ENCODE peak calls at places on chromosome 5, in five cellular contexts. V is H9, O is mesendoderm, Y is PC-3, J is endothelial cell of umbilical vein. D is an unnamed sample.

GRCh38 chr5:151597749-151598148 is 6.6 kb upstream of the FAT2 start:
- DNase-seq in O (peak), J (no peak), Y (no peak), V (no peak), D (peak)

GRCh38 chr5:139399501-139400121 is 4.3 kb downstream of the SPATA24 start:
- DNase-seq in J (no peak), V (no peak), O (no peak), Y (no peak), D (no peak)

GRCh38 chr5:84274585-84275468 is 109.9 kb downstream of the EDIL3 start:
- DNase-seq in O (peak), V (no peak), J (peak), Y (peak), D (peak)

GRCh38 chr5:38843665-38844064 is 2.1 kb upstream of the OSMR start:
- DNase-seq in J (no peak), V (no peak), O (no peak), Y (no peak), D (no peak)

GRCh38 chr5:174837919-174838902 is 113.8 kb downstream of the MSX2 start:
- DNase-seq in J (no peak), O (peak), Y (peak), V (peak), D (peak)

GRCh38 chr5:89255845-89256463 is 373.0 kb upstream of the MEF2C start:
- DNase-seq in J (peak), O (peak), Y (peak), V (no peak), D (no peak)

GRCh38 chr5:120529386-120529785 is 65.3 kb downstream of the PRR16 start:
- DNase-seq in V (no peak), J (no peak), Y (no peak), O (no peak), D (no peak)

GRCh38 chr5:89728750-89729149 is 680.8 kb downstream of the CETN3 start:
- DNase-seq in J (no peak), O (no peak), V (no peak), Y (no peak), D (no peak)

GRCh38 chr5:9507974-9508373 is 37.9 kb downstream of the SEMA5A start:
- DNase-seq in V (no peak), J (no peak), Y (no peak), O (no peak), D (no peak)

GRCh38 chr5:109691248-109691574 is 1.5 kb downstream of the MAN2A1 start:
- DNase-seq in J (no peak), V (no peak), O (no peak), Y (no peak), D (no peak)

GRCh38 chr5:169874626-169875025 is 105.7 kb downstream of the INSYN2B start:
- DNase-seq in O (peak), Y (no peak), V (no peak), J (no peak), D (no peak)

GRCh38 chr5:79561525-79561893 is 47.6 kb upstream of the HOMER1 start:
- DNase-seq in O (no peak), V (no peak), Y (no peak), J (no peak), D (no peak)

GRCh38 chr5:79834420-79835219 is 145.0 kb downstream of the CMYA5 start:
- DNase-seq in O (no peak), J (no peak), V (no peak), Y (no peak), D (peak)

GRCh38 chr5:132059043-132059695 is 1.3 kb upstream of the IL3 start:
- DNase-seq in O (no peak), Y (no peak), V (peak), J (no peak), D (no peak)

GRCh38 chr5:2066373-2066772 is 183.6 kb upstream of the IRX4 start:
- DNase-seq in Y (no peak), J (no peak), O (no peak), V (no peak), D (no peak)

GRCh38 chr5:154162475-154163217 is 27.9 kb upstream of the GALNT10 start:
- DNase-seq in O (no peak), J (no peak), V (no peak), Y (no peak), D (peak)

GRCh38 chr5:127096328-127096993 is 23.2 kb upstream of the C5orf63 start:
- DNase-seq in J (no peak), V (no peak), Y (no peak), O (no peak), D (peak)

GRCh38 chr5:98796197-98796972 is 22.9 kb downstream of the RGMB start:
- DNase-seq in Y (peak), V (peak), O (peak), J (peak), D (peak)

GRCh38 chr5:138967806-138968448 is 92.8 kb upstream of the LRRTM2 start:
- DNase-seq in Y (no peak), J (no peak), V (no peak), O (no peak), D (no peak)

GRCh38 chr5:102811962-102812361 is 56.9 kb downstream of the PAM start:
- DNase-seq in J (peak), V (no peak), O (no peak), Y (peak), D (no peak)

GRCh38 chr5:72138943-72139467 is 31.7 kb downstream of the MAP1B start:
- DNase-seq in Y (peak), O (no peak), J (no peak), V (no peak), D (no peak)

GRCh38 chr5:17001418-17001817 is 65.3 kb upstream of the MYO10 start:
- DNase-seq in J (peak), O (no peak), Y (peak), V (no peak), D (no peak)

GRCh38 chr5:95284512-95285405 is at the start of gene MCTP1:
- DNase-seq in V (peak), J (peak), Y (peak), O (peak), D (peak)

GRCh38 chr5:170132642-170133448 is 27.1 kb downstream of the FOXI1 start:
- DNase-seq in J (peak), Y (peak), O (no peak), V (no peak), D (no peak)

GRCh38 chr5:103232393-103232999 is 26.1 kb upstream of the MACIR start:
- DNase-seq in J (peak), V (no peak), Y (peak), O (peak), D (no peak)

GRCh38 chr5:141840826-141841360 is 37.3 kb downstream of the PCDH1 start:
- DNase-seq in V (no peak), O (no peak), J (peak), Y (no peak), D (peak)

GRCh38 chr5:139446956-139447779 is 7.8 kb upstream of the DNAJC18 start:
- DNase-seq in J (peak), V (no peak), O (no peak), Y (peak), D (no peak)

GRCh38 chr5:41925555-41925946 is 470 bp downstream of the FBXO4 start:
- DNase-seq in J (peak), V (no peak), O (no peak), Y (peak), D (no peak)

GRCh38 chr5:124884108-124884507 is 137.7 kb upstream of the ZNF608 start:
- DNase-seq in Y (no peak), O (no peak), J (peak), V (no peak), D (no peak)

GRCh38 chr5:161414896-161415295 is 131.6 kb downstream of the GABRB2 start:
- DNase-seq in Y (no peak), O (no peak), V (no peak), J (no peak), D (no peak)

GRCh38 chr5:17150498-17150897 is 66.9 kb upstream of the BASP1 start:
- DNase-seq in V (no peak), J (no peak), Y (no peak), O (no peak), D (no peak)

GRCh38 chr5:139654464-139654863 is 6.3 kb downstream of the CXXC5 start:
- DNase-seq in O (no peak), Y (no peak), V (no peak), J (no peak), D (no peak)

GRCh38 chr5:317086-317811 is 4.3 kb upstream of the AHRR start:
- DNase-seq in J (peak), Y (peak), V (peak), O (peak), D (peak)

GRCh38 chr5:107439832-107440231 is 230.9 kb downstream of the EFNA5 start:
- DNase-seq in V (no peak), O (no peak), J (no peak), Y (no peak), D (no peak)

GRCh38 chr5:83085106-83085505 is 7.8 kb downstream of the XRCC4 start:
- DNase-seq in J (no peak), O (no peak), Y (peak), V (no peak), D (no peak)

GRCh38 chr5:90161399-90161798 is 248.2 kb downstream of the CETN3 start:
- DNase-seq in J (peak), V (peak), Y (peak), O (peak), D (peak)

GRCh38 chr5:38613992-38614836 is 57.8 kb upstream of the LIFR start:
- DNase-seq in V (no peak), O (no peak), J (no peak), Y (peak), D (peak)

GRCh38 chr5:156328766-156329165 is 1.8 kb downstream of the SGCD start:
- DNase-seq in V (no peak), J (no peak), O (no peak), Y (no peak), D (no peak)

GRCh38 chr5:156326718-156327259 is at the start of gene SGCD:
- DNase-seq in O (no peak), J (peak), V (no peak), Y (no peak), D (peak)

GRCh38 chr5:156325671-156326070 is 1.3 kb upstream of the SGCD start:
- DNase-seq in Y (no peak), O (no peak), J (no peak), V (no peak), D (no peak)

GRCh38 chr5:156328176-156328575 is 1.2 kb downstream of the SGCD start:
- DNase-seq in J (no peak), Y (no peak), V (no peak), O (no peak), D (no peak)

DNA sequence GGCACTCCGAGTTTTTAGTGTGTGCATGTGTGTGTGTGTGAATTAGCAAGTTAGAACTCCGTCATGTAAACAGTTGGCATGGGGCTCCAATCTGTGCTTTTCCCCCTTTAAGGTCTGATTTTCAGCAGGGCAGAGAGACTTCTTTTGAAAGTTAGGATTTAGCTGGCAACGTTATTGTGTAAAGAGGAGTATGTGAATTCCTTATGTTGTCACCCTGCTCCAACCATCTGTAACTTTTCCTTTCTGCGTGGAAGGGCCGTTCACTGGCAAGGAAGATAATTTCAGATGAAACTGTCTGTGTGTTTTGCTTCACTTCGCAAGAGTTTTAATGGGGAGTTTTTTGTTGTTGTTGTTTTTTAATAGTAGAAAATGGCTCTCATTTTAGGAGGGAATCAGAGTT is 342 bp downstream of the SGCD start:
- DNase-seq in J (no peak), O (no peak), Y (no peak), V (no peak), D (no peak)
- H3K9ac ChIP-seq in J (no peak), O (no peak), Y (no peak), V (no peak), D (no peak)

DNA sequence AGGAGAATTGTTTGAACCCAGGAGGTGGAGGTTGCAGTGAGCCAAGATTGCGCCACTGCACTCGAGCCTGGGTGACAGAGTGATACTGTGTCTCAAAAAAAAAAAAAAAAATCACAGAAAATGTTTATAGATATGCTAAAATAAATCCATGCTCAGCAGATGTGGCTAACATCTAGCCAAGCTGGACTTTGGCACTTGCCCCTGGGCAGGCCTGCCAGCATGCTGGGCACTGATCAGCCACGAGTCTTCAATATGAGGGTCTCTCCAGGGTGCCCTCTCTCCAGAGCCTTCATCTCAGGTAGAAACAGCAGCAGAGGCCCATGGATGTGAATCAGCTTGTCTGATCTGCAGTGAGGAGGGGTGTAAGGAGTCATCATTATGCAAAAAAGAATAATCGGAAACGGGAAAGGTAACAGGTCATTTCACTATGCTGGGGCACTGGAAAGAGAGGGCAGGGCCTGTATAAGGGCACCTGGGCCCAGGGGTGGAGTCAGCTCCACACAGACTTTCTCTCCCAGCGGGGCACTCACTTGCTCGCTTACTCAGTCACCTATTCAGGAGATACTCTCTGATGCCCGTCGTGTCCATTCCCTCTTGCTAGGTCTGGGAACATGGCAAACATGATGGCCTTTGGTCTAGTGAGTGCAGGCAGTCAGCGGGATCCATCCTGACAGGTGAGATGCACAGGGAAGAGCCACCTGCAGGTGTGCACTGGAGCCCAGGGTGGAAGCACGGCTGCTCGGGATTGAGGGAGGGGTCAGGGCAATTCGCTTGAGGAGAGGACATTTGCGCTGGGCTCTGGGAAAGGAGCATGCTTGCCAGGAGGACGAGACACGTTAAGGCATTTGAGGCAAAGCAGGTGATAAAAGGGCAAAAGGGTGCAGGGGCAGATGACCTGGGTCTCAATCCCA is 17.1 kb downstream of the RNF44 start:
- DNase-seq in V (no peak), Y (no peak), J (no peak), O (no peak), D (peak)
- H3K9ac ChIP-seq in V (no peak), Y (no peak), J (no peak), O (no peak), D (no peak)

GRCh38 chr5:73909474-73909873 is 283.5 kb downstream of the ARHGEF28 start:
- DNase-seq in J (no peak), Y (no peak), O (no peak), V (peak), D (peak)

GRCh38 chr5:73912755-73913365 is 286.9 kb downstream of the ARHGEF28 start:
- DNase-seq in V (no peak), Y (no peak), O (no peak), J (no peak), D (no peak)

GRCh38 chr5:73913971-73914370 is 288.0 kb downstream of the ARHGEF28 start:
- DNase-seq in V (no peak), O (no peak), Y (no peak), J (no peak), D (no peak)

GRCh38 chr5:73908846-73909245 is 282.9 kb downstream of the ARHGEF28 start:
- DNase-seq in O (no peak), Y (no peak), V (no peak), J (no peak), D (no peak)

DNA sequence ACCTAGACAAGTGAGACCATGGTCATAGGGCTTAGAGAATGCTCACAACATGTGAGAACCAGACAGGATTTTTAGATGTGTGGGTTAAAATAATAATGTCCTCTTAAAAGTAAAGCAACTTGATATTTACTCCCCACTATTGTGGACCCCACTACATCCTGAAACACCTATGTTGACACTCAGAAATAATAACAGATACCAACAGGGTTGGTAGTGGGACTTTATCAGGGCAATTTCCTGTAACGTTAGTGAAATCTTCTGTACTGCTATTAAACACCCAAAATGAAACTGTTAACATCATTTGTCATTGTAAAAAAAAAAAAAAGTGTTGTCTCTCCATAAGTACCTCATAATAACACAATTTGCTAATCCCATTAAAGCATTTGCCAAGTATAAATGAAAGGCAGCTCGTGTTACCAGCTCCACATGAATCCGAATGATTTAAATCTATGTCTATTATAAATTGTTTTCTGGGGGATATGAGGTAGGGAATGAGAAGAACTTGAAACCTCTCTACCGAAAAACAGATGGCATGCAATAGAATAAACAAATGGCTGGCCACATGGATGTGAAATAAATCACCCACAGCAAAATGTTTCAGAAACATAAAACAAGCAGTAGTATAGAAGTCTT is 285.9 kb downstream of the ARHGEF28 start:
- DNase-seq in V (no peak), Y (no peak), O (no peak), J (no peak), D (no peak)
- H3K9ac ChIP-seq in V (no peak), Y (no peak), O (no peak), J (no peak), D (no peak)

GRCh38 chr5:177552839-177553455 is 1.4 kb downstream of the FAM193B start:
- DNase-seq in V (no peak), O (no peak), Y (peak), J (no peak), D (peak)
- H3K9ac ChIP-seq in V (no peak), O (peak), Y (peak), J (no peak), D (peak)

GRCh38 chr5:93585054-93585751 is 2.2 kb downstream of the NR2F1 start:
- DNase-seq in V (peak), Y (peak), O (no peak), J (peak), D (peak)
- H3K9ac ChIP-seq in V (no peak), Y (peak), O (no peak), J (peak), D (no peak)

GRCh38 chr5:59698774-59699173 is 194.8 kb downstream of the PDE4D start:
- DNase-seq in J (no peak), V (no peak), Y (no peak), O (no peak), D (no peak)
- H3K9ac ChIP-seq in J (no peak), V (no peak), Y (no peak), O (no peak), D (no peak)